ENCODE peak calls at places on chromosomes 11 and 22, in nine cellular contexts. K is T47D; F is HS-5; N is LoVo; I is AG09319; Q is T-helper 9 cell; J is neural crest cell; D is effector CD4-positive, alpha-beta T cell; S is psoas muscle. C is an unnamed sample.

GRCh38 chr11:116217006-116217405 is 555.8 kb downstream of the BUD13 start:
- DNase-seq in S (no peak), K (peak; percentile 33), F (no peak), N (peak; percentile 16), Q (no peak), J (no peak), D (no peak), I (no peak), C (no peak)

GRCh38 chr11:1012740-1013627 is 23.5 kb downstream of the MUC6 start:
- DNase-seq in J (no peak), K (no peak), I (no peak), D (no peak), S (no peak), F (no peak), Q (no peak), N (no peak), C (no peak)

GRCh38 chr11:71252782-71253730 is 679 bp upstream of the SHANK2 start:
- DNase-seq in I (no peak), S (no peak), D (no peak), N (no peak), F (peak; percentile 65), J (peak; percentile 18), Q (no peak), K (peak; percentile 79), C (no peak)

GRCh38 chr11:127859941-127860354 is 727.4 kb downstream of the ETS1 start:
- DNase-seq in I (no peak), N (no peak), J (no peak), Q (no peak), F (no peak), K (no peak), S (no peak), D (no peak), C (no peak)

GRCh38 chr11:67160872-67161783 is 42.1 kb downstream of the KDM2A start:
- DNase-seq in J (no peak), K (peak; percentile 26), I (no peak), N (no peak), F (peak; percentile 31), D (no peak), Q (no peak), S (no peak), C (no peak)

GRCh38 chr11:11731311-11732083 is 109.7 kb upstream of the GALNT18 start:
- DNase-seq in D (no peak), I (no peak), N (peak; percentile 21), F (peak; percentile 58), K (no peak), S (no peak), J (no peak), Q (no peak), C (no peak)

GRCh38 chr22:20247010-20247505 is 21.1 kb downstream of the RTN4R start:
- DNase-seq in D (no peak), N (no peak), J (no peak), S (peak; percentile 70), Q (no peak), K (no peak), F (no peak), I (no peak), C (no peak)

GRCh38 chr11:9943346-9944110 is 279.7 kb downstream of the SWAP70 start:
- DNase-seq in S (no peak), F (peak; percentile 96), D (no peak), I (peak; percentile 96), J (no peak), K (no peak), Q (no peak), N (no peak), C (no peak)

GRCh38 chr11:116984589-116984988 is 113.6 kb downstream of the SIK3 start:
- DNase-seq in F (peak; percentile 82), D (no peak), S (no peak), N (no peak), Q (no peak), K (no peak), J (no peak), I (peak; percentile 76), C (no peak)

GRCh38 chr11:2564588-2565440 is 120.0 kb downstream of the KCNQ1 start:
- DNase-seq in S (peak; percentile 8), Q (no peak), N (no peak), J (no peak), I (no peak), D (no peak), F (no peak), K (no peak), C (no peak)